ENCODE peak calls at places on chromosomes 4 and X, in eight cellular contexts. U is stimulated activated CD4-positive, alpha-beta T cell treated with anti-CD3 and anti-CD28 coated beads, Interleukin-2, amount 100 ng/mL, for 24 hours; C is nucleus accumbens; V is NCI-H2081; E is HT1080; R is substantia nigra; T is left colon; S is RWPE1. O is an unnamed sample.

GRCh38 chr4:7854697-7855370 is 84.8 kb downstream of the AFAP1 start:
- DNase-seq in U (peak), C (no peak), V (no peak), E (no peak), R (no peak), T (no peak), S (no peak), O (no peak)

GRCh38 chr4:177308125-177308524 is 1.5 kb upstream of the NEIL3 start:
- DNase-seq in U (no peak), C (no peak), V (no peak), E (no peak), R (no peak), T (no peak), S (peak), O (no peak)

GRCh38 chr4:145609494-145610427 is 9.4 kb upstream of the MMAA start:
- DNase-seq in U (peak), C (peak), V (peak), E (peak), R (no peak), T (peak), S (peak), O (peak)

GRCh38 chrX:56796641-56797395 is 67.8 kb downstream of the NBDY start:
- DNase-seq in U (no peak), C (no peak), V (no peak), E (no peak), R (no peak), T (no peak), S (no peak), O (no peak)

GRCh38 chrX:49040376-49040955 is 2.7 kb downstream of the TFE3 start:
- DNase-seq in U (no peak), C (no peak), V (no peak), E (peak), R (no peak), T (no peak), S (no peak), O (no peak)

GRCh38 chr4:48093949-48094550 is 40.0 kb downstream of the TXK start:
- DNase-seq in U (peak), C (no peak), V (no peak), E (peak), R (no peak), T (peak), S (peak), O (no peak)

GRCh38 chrX:10050481-10050880 is 83.3 kb downstream of the CLDN34 start:
- DNase-seq in U (no peak), C (no peak), V (no peak), E (peak), R (no peak), T (no peak), S (no peak), O (no peak)

GRCh38 chrX:31445542-31445941 is 373.7 kb upstream of the FTHL17 start:
- DNase-seq in U (no peak), C (no peak), V (no peak), E (no peak), R (no peak), T (no peak), S (no peak), O (no peak)

GRCh38 chr4:174461438-174462106 is 60.7 kb downstream of the HPGD start:
- DNase-seq in U (no peak), C (no peak), V (no peak), E (no peak), R (no peak), T (peak), S (no peak), O (no peak)

GRCh38 chr4:108889696-108890475 is 127.0 kb upstream of the ETNPPL start:
- DNase-seq in U (no peak), C (no peak), V (no peak), E (no peak), R (no peak), T (no peak), S (no peak), O (no peak)

GRCh38 chr4:124940387-124940786 is 227.9 kb upstream of the ANKRD50 start:
- DNase-seq in U (no peak), C (no peak), V (no peak), E (peak), R (no peak), T (no peak), S (peak), O (no peak)